ENCODE peak calls at places on chromosomes 5 and 9, in nine cellular contexts. N is stomach, U is AG04449, H is psoas muscle, C is heart right ventricle, I is AG09309, B is HCT116, F is heart left ventricle, V is PC-9. P is an unnamed sample.

GRCh38 chr9:103574056-103574455 is 520.1 kb upstream of the SMC2 start:
- DNase-seq in N (no peak), U (no peak), H (no peak), C (no peak), I (no peak), B (no peak), F (no peak), V (no peak), P (no peak)

GRCh38 chr5:82295959-82296557 is 17.9 kb upstream of the RPS23 start:
- DNase-seq in N (no peak), U (no peak), H (no peak), C (no peak), I (no peak), B (no peak), F (no peak), V (no peak), P (no peak)

GRCh38 chr9:94250456-94250855 is 8.6 kb upstream of the ZNF169 start:
- DNase-seq in N (no peak), U (no peak), H (no peak), C (no peak), I (no peak), B (no peak), F (no peak), V (no peak), P (no peak)

GRCh38 chr5:178467261-178468195 is 122.7 kb downstream of the COL23A1 start:
- DNase-seq in N (peak; percentile 42), U (no peak), H (no peak), C (peak; percentile 47), I (no peak), B (no peak), F (peak; percentile 46), V (no peak), P (no peak)

GRCh38 chr9:34310205-34310604 is 18.9 kb downstream of the KIF24 start:
- DNase-seq in N (no peak), U (no peak), H (no peak), C (no peak), I (no peak), B (no peak), F (no peak), V (no peak), P (no peak)

GRCh38 chr9:96232539-96233241 is 69.3 kb downstream of the HSD17B3 start:
- DNase-seq in N (no peak), U (no peak), H (peak; percentile 76), C (peak; percentile 67), I (peak; percentile 8), B (no peak), F (peak; percentile 57), V (peak; percentile 51), P (no peak)

GRCh38 chr5:71887680-71888079 is 168.6 kb downstream of the CARTPT start:
- DNase-seq in N (no peak), U (peak; percentile 82), H (no peak), C (no peak), I (peak; percentile 57), B (peak; percentile 77), F (no peak), V (peak; percentile 84), P (peak; percentile 66)

GRCh38 chr9:35611230-35611797 is 6.3 kb downstream of the TESK1 start:
- DNase-seq in N (peak; percentile 45), U (no peak), H (peak; percentile 64), C (no peak), I (no peak), B (peak; percentile 13), F (peak; percentile 38), V (no peak), P (no peak)

GRCh38 chr9:132037470-132037869 is 42.2 kb downstream of the MED27 start:
- DNase-seq in N (no peak), U (no peak), H (no peak), C (no peak), I (no peak), B (no peak), F (no peak), V (no peak), P (no peak)

GRCh38 chr5:176410486-176411180 is 5.7 kb downstream of the CLTB start:
- DNase-seq in N (no peak), U (no peak), H (no peak), C (no peak), I (no peak), B (no peak), F (no peak), V (peak; percentile 87), P (no peak)

GRCh38 chr9:83622433-83622813 is 520 bp upstream of the IDNK start:
- DNase-seq in N (no peak), U (no peak), H (no peak), C (no peak), I (no peak), B (no peak), F (no peak), V (no peak), P (no peak)

GRCh38 chr5:65588694-65589093 is 25.6 kb downstream of the PPWD1 start:
- DNase-seq in N (no peak), U (no peak), H (no peak), C (no peak), I (no peak), B (no peak), F (no peak), V (no peak), P (no peak)
- TF ChIP-seq CTCF in N (no peak), U (no peak), H (no peak), C (no peak), I (no peak), B (no peak), F (no peak), V (peak; percentile 28), P (peak; percentile 8)

GRCh38 chr9:97907632-97908031 is 14.7 kb downstream of the TRMO start:
- DNase-seq in N (no peak), U (no peak), H (no peak), C (no peak), I (no peak), B (no peak), F (no peak), V (no peak), P (no peak)

GRCh38 chr9:97907051-97907450 is 15.2 kb downstream of the TRMO start:
- DNase-seq in N (no peak), U (no peak), H (no peak), C (no peak), I (no peak), B (no peak), F (no peak), V (no peak), P (no peak)

GRCh38 chr9:97904725-97905124 is 17.6 kb downstream of the TRMO start:
- DNase-seq in N (no peak), U (no peak), H (no peak), C (no peak), I (no peak), B (no peak), F (no peak), V (no peak), P (no peak)

GRCh38 chr9:97905228-97905627 is 17.1 kb downstream of the TRMO start:
- DNase-seq in N (no peak), U (no peak), H (no peak), C (no peak), I (no peak), B (no peak), F (no peak), V (no peak), P (no peak)

GRCh38 chr9:97906236-97906831 is 16.0 kb downstream of the TRMO start:
- DNase-seq in N (no peak), U (no peak), H (peak; percentile 58), C (peak; percentile 37), I (no peak), B (no peak), F (peak; percentile 34), V (no peak), P (no peak)
- H3K4me3 ChIP-seq in N (no peak overlapping the region), U (no peak overlapping the region), H (no peak overlapping the region), C (no peak overlapping the region), I (no peak overlapping the region), B (no peak overlapping the region), F (no peak overlapping the region), V (no peak overlapping the region), P (no peak overlapping the region)

GRCh38 chr9:128719919-128720605 is 3.9 kb downstream of the ZDHHC12 start:
- DNase-seq in N (no peak), U (no peak), H (no peak), C (no peak), I (no peak), B (no peak), F (no peak), V (no peak), P (no peak)

GRCh38 chr9:128723352-128723865 is 518 bp downstream of the ZDHHC12 start:
- DNase-seq in N (no peak), U (no peak), H (no peak), C (no peak), I (no peak), B (no peak), F (no peak), V (no peak), P (no peak)

GRCh38 chr9:128722380-128723351 is 1.3 kb downstream of the ZDHHC12 start:
- DNase-seq in N (no peak), U (no peak), H (no peak), C (no peak), I (no peak), B (no peak), F (no peak), V (no peak), P (no peak)

GRCh38 chr9:128721487-128722010 is 2.4 kb downstream of the ZDHHC12 start:
- DNase-seq in N (no peak), U (no peak), H (no peak), C (no peak), I (no peak), B (no peak), F (no peak), V (no peak), P (no peak)

GRCh38 chr9:128720841-128721486 is 3.0 kb downstream of the ZDHHC12 start:
- DNase-seq in N (no peak), U (no peak), H (no peak), C (no peak), I (no peak), B (no peak), F (no peak), V (no peak), P (no peak)
- TF ChIP-seq CTCF in N (no peak), U (no peak), H (no peak), C (no peak), I (no peak), B (no peak), F (no peak), V (no peak), P (no peak)

GRCh38 chr5:31269259-31269658 is 75.8 kb downstream of the CDH6 start:
- DNase-seq in N (no peak), U (no peak), H (no peak), C (no peak), I (no peak), B (no peak), F (no peak), V (no peak), P (no peak)

GRCh38 chr5:31273161-31273560 is 79.7 kb downstream of the CDH6 start:
- DNase-seq in N (no peak), U (no peak), H (no peak), C (no peak), I (no peak), B (no peak), F (no peak), V (no peak), P (no peak)

GRCh38 chr5:31271567-31271966 is 78.1 kb downstream of the CDH6 start:
- DNase-seq in N (no peak), U (no peak), H (no peak), C (no peak), I (no peak), B (no peak), F (no peak), V (no peak), P (no peak)

GRCh38 chr5:31270396-31270795 is 76.9 kb downstream of the CDH6 start:
- DNase-seq in N (no peak), U (no peak), H (no peak), C (no peak), I (no peak), B (no peak), F (no peak), V (no peak), P (no peak)

GRCh38 chr5:31273631-31274378 is 80.3 kb downstream of the CDH6 start:
- DNase-seq in N (no peak), U (no peak), H (no peak), C (no peak), I (no peak), B (no peak), F (no peak), V (no peak), P (no peak)
- H3K4me3 ChIP-seq in N (no peak overlapping the region), U (no peak overlapping the region), H (peak overlapping the region; percentile 48), C (peak overlapping the region; percentile 31), I (peak overlapping the region; percentile 4), B (no peak overlapping the region), F (peak overlapping the region; percentile 54), V (peak overlapping the region; percentile 28), P (no peak overlapping the region)